ENCODE peak calls at places on chromosomes 13 and 19, in nine cellular contexts. L is HL-60; K is ACHN; A is stimulated activated CD4-positive, alpha-beta T cell treated with anti-CD3 and anti-CD28 coated beads, TNF-alpha, amount 100 ng/mL, for 24 hours; J is GM10248; U is neural progenitor cell; F is CD4-positive, CD25-positive, alpha-beta regulatory T cell; G is Ammon's horn; I is H54. Q is an unnamed sample.
A peak's percentile ranks its signal among the peaks of the same experiment; 100 is the strongest.

GRCh38 chr13:42129033-42129432 is 80.6 kb downstream of the DGKH start:
- DNase-seq in L (no peak), K (no peak), A (no peak), J (no peak), U (peak; percentile 20), F (no peak), G (no peak), I (no peak), Q (no peak)

GRCh38 chr19:39408392-39409206 is 2.0 kb downstream of the ZFP36 start:
- DNase-seq in L (no peak), K (no peak), A (no peak), J (no peak), U (peak; percentile 26), F (peak; percentile 46), G (no peak), I (no peak), Q (peak; percentile 40)

GRCh38 chr19:48554385-48555091 is 2.6 kb downstream of the SULT2B1 start:
- DNase-seq in L (no peak), K (peak; percentile 27), A (no peak), J (no peak), U (peak; percentile 70), F (no peak), G (no peak), I (no peak), Q (no peak)

GRCh38 chr13:79874396-79875360 is 393.7 kb downstream of the NDFIP2 start:
- DNase-seq in L (no peak), K (no peak), A (no peak), J (no peak), U (no peak), F (no peak), G (peak; percentile 59), I (no peak), Q (no peak)

GRCh38 chr19:3369337-3370213 is 3.2 kb downstream of the NFIC start:
- DNase-seq in L (peak; percentile 51), K (peak; percentile 55), A (no peak), J (peak; percentile 64), U (peak; percentile 57), F (no peak), G (no peak), I (peak; percentile 68), Q (no peak)

GRCh38 chr13:51767100-51767499 is 36.9 kb downstream of the DHRS12 start:
- DNase-seq in L (no peak), K (no peak), A (no peak), J (no peak), U (peak; percentile 54), F (peak; percentile 15), G (no peak), I (no peak), Q (no peak)

GRCh38 chr13:20782116-20782708 is 8.5 kb upstream of the EEF1AKMT1 start:
- DNase-seq in L (no peak), K (no peak), A (no peak), J (no peak), U (no peak), F (peak; percentile 34), G (no peak), I (no peak), Q (peak; percentile 68)

GRCh38 chr13:50650936-50651638 is 192.4 kb downstream of the DLEU7 start:
- DNase-seq in L (no peak), K (no peak), A (no peak), J (no peak), U (no peak), F (no peak), G (no peak), I (no peak), Q (peak; percentile 21)

GRCh38 chr19:35901055-35901644 is 810 bp upstream of the NFKBID start:
- DNase-seq in L (no peak), K (peak; percentile 50), A (no peak), J (no peak), U (no peak), F (no peak), G (no peak), I (peak; percentile 69), Q (no peak)

GRCh38 chr19:46533085-46534081 is 37.7 kb upstream of the PNMA8B start:
- DNase-seq in L (no peak), K (no peak), A (no peak), J (no peak), U (peak; percentile 69), F (no peak), G (peak; percentile 77), I (no peak), Q (no peak)

GRCh38 chr19:31118926-31119325 is 230.3 kb downstream of the TSHZ3 start:
- DNase-seq in L (no peak), K (no peak), A (no peak), J (no peak), U (no peak), F (no peak), G (no peak), I (no peak), Q (no peak)

GRCh38 chr13:20980899-20981298 is 78.4 kb upstream of the XPO4 start:
- DNase-seq in L (peak; percentile 36), K (no peak), A (no peak), J (no peak), U (no peak), F (no peak), G (no peak), I (no peak), Q (no peak)

GRCh38 chr13:110583178-110583865 is 21.8 kb upstream of the RAB20 start:
- DNase-seq in L (no peak), K (no peak), A (no peak), J (no peak), U (no peak), F (no peak), G (no peak), I (no peak), Q (no peak)

GRCh38 chr19:5387472-5387871 is 46.9 kb upstream of the PTPRS start:
- DNase-seq in L (no peak), K (no peak), A (no peak), J (no peak), U (no peak), F (no peak), G (no peak), I (no peak), Q (no peak)

GRCh38 chr13:48600374-48601364 is 53.1 kb upstream of the CYSLTR2 start:
- DNase-seq in L (no peak), K (peak; percentile 12), A (no peak), J (no peak), U (no peak), F (no peak), G (no peak), I (no peak), Q (no peak)

GRCh38 chr19:44865196-44865767 is 19.2 kb downstream of the NECTIN2 start:
- DNase-seq in L (no peak), K (no peak), A (no peak), J (no peak), U (no peak), F (no peak), G (peak; percentile 32), I (no peak), Q (no peak)

GRCh38 chr19:43809762-43810696 is 7.8 kb upstream of the LYPD5 start:
- DNase-seq in L (peak; percentile 50), K (peak; percentile 54), A (no peak), J (peak; percentile 56), U (peak; percentile 71), F (peak; percentile 70), G (peak; percentile 54), I (no peak), Q (peak; percentile 75)

GRCh38 chr13:52924241-52925148 is 76.1 kb upstream of the PCDH8 start:
- DNase-seq in L (no peak), K (no peak), A (no peak), J (no peak), U (no peak), F (no peak), G (no peak), I (no peak), Q (no peak)

GRCh38 chr13:46492946-46493345 is 60.0 kb upstream of the LRCH1 start:
- DNase-seq in L (peak; percentile 37), K (peak; percentile 49), A (no peak), J (peak; percentile 44), U (peak; percentile 63), F (peak; percentile 36), G (peak; percentile 46), I (peak; percentile 6), Q (no peak)

GRCh38 chr13:112073245-112074138 is 6.5 kb downstream of the SOX1 start:
- DNase-seq in L (no peak), K (no peak), A (no peak), J (no peak), U (peak; percentile 95), F (no peak), G (no peak), I (no peak), Q (no peak)

GRCh38 chr19:18802354-18802753 is 11.2 kb upstream of the COMP start:
- DNase-seq in L (no peak), K (no peak), A (no peak), J (peak; percentile 4), U (peak; percentile 54), F (no peak), G (no peak), I (no peak), Q (no peak)

GRCh38 chr19:18233224-18233825 is 7.1 kb upstream of the PDE4C start:
- DNase-seq in L (peak; percentile 25), K (peak; percentile 75), A (no peak), J (peak; percentile 78), U (peak; percentile 96), F (peak; percentile 42), G (peak; percentile 21), I (no peak), Q (peak; percentile 48)

GRCh38 chr19:7373862-7374261 is 25.1 kb downstream of the ARHGEF18 start:
- DNase-seq in L (no peak), K (no peak), A (no peak), J (no peak), U (no peak), F (no peak), G (no peak), I (no peak), Q (no peak)

GRCh38 chr13:89457977-89458376 is 1786.8 kb downstream of the SLITRK5 start:
- DNase-seq in L (no peak), K (peak; percentile 88), A (no peak), J (no peak), U (no peak), F (no peak), G (no peak), I (peak; percentile 4), Q (no peak)

GRCh38 chr13:49791214-49791752 is 1.2 kb downstream of the KPNA3 start:
- DNase-seq in L (peak; percentile 55), K (peak; percentile 31), A (no peak), J (peak; percentile 48), U (peak; percentile 50), F (peak; percentile 66), G (peak; percentile 33), I (no peak), Q (peak; percentile 54)

GRCh38 chr13:44758595-44759221 is 182.6 kb upstream of the TSC22D1 start:
- DNase-seq in L (no peak), K (peak; percentile 44), A (no peak), J (no peak), U (no peak), F (no peak), G (no peak), I (peak; percentile 50), Q (no peak)

GRCh38 chr19:14363203-14364097 is 17.8 kb upstream of the ADGRE5 start:
- DNase-seq in L (peak; percentile 70), K (no peak), A (no peak), J (peak; percentile 54), U (peak; percentile 78), F (peak; percentile 54), G (no peak), I (no peak), Q (no peak)